ENCODE peak calls at places on chromosome 14, in ten cellular contexts. L, B, R, W, E, G, M, Q, J and X are unnamed samples.

GRCh38 chr14:98940693-98941437 is 331.1 kb downstream of the BCL11B start:
- DNase-seq in Q (no peak), W (no peak), R (no peak), J (peak), E (no peak), G (no peak), B (no peak), L (no peak), M (no peak), X (no peak)

GRCh38 chr14:37045340-37046061 is 126.9 kb downstream of the SLC25A21 start:
- DNase-seq in W (no peak), G (no peak), R (no peak), B (no peak), M (no peak), Q (no peak), L (no peak), E (no peak), J (no peak), X (no peak)

GRCh38 chr14:56199095-56199975 is 81.1 kb downstream of the PELI2 start:
- DNase-seq in B (peak), R (no peak), Q (peak), W (peak), M (no peak), G (peak), L (no peak), J (peak), E (no peak), X (no peak)

GRCh38 chr14:72611506-72611905 is 282.4 kb downstream of the DPF3 start:
- DNase-seq in R (no peak), J (no peak), W (no peak), Q (no peak), L (no peak), E (no peak), M (no peak), G (no peak), B (no peak), X (peak)

GRCh38 chr14:102525213-102526143 is 15.9 kb upstream of the ANKRD9 start:
- DNase-seq in G (peak), W (peak), B (no peak), J (no peak), R (no peak), Q (no peak), M (no peak), L (no peak), E (peak), X (no peak)

GRCh38 chr14:61380984-61381383 is 59.6 kb downstream of the PRKCH start:
- DNase-seq in L (no peak), W (peak), G (no peak), R (no peak), B (no peak), E (peak), M (no peak), J (no peak), Q (no peak), X (no peak)

GRCh38 chr14:65352964-65353530 is 59.5 kb upstream of the FUT8 start:
- DNase-seq in E (peak), Q (no peak), L (peak), R (no peak), J (no peak), G (peak), B (no peak), W (peak), M (no peak), X (no peak)

GRCh38 chr14:90649557-90650135 is 166.6 kb downstream of the TTC7B start:
- DNase-seq in Q (no peak), B (no peak), G (no peak), W (no peak), R (no peak), E (no peak), M (no peak), L (no peak), J (no peak), X (no peak)

GRCh38 chr14:78848234-78848820 is 678.2 kb downstream of the NRXN3 start:
- DNase-seq in M (peak), G (peak), Q (no peak), B (no peak), W (peak), R (peak), E (peak), J (no peak), L (peak), X (peak)

GRCh38 chr14:104215706-104216334 is 77.4 kb downstream of the KIF26A start:
- DNase-seq in W (no peak), M (no peak), B (no peak), Q (no peak), G (no peak), J (no peak), L (no peak), R (no peak), E (no peak), X (no peak)

GRCh38 chr14:93104961-93105360 is 10.8 kb downstream of the ITPK1 start:
- DNase-seq in E (peak), M (no peak), G (no peak), W (peak), Q (no peak), L (no peak), J (no peak), B (no peak), R (no peak), X (no peak)
- TF ChIP-seq CTCF in E (peak), M (no peak), G (peak), W (peak), Q (no peak), L (no peak), J (no peak), B (no peak), R (no peak), X (no peak)

GRCh38 chr14:94863366-94863765 is 93.5 kb upstream of the GSC start:
- DNase-seq in R (no peak), J (no peak), G (no peak), B (no peak), M (no peak), E (no peak), L (no peak), Q (no peak), W (no peak), X (no peak)

GRCh38 chr14:94864421-94865195 is 94.7 kb upstream of the GSC start:
- DNase-seq in M (no peak), G (no peak), R (peak), L (no peak), W (no peak), Q (no peak), B (no peak), J (no peak), E (no peak), X (peak)

GRCh38 chr14:94867209-94867608 is 97.3 kb upstream of the GSC start:
- DNase-seq in J (no peak), Q (no peak), R (no peak), L (no peak), W (no peak), G (no peak), B (no peak), E (no peak), M (no peak), X (no peak)

DNA sequence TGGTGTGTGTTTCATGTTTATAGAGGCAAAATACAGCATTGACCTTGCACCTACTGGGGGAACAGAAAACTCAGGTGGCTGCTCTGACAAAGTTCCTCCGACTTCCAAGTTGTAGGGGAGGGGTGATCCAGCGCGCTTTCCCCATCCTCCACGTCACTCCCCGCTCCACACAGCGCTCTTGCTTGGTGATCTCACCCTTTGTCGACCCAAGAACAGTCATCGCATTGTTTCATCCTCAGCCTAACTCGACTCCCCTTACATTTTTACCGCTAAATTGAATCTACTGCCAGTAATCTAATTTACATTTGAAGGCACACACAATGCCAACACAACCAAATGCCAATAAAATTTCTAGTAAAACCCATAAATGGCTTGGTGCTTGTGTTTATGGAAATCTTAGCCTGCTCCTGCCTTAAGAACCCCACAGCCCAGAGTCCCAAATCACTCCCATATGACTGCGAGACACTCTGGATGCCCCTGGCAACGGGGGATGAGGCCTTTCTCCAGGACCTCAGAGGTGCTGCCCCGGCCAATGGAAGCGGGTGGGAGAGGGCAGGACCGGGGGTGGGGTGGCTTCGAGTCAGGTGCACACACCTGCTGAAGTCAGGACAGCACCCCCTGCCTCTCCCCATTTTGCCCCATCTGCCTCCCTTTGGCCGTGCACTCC is 98.2 kb upstream of the GSC start:
- DNase-seq in Q (no peak), W (no peak), L (no peak), M (no peak), R (no peak), E (no peak), G (peak), J (no peak), B (no peak), X (no peak)
- TF ChIP-seq CTCF in Q (no peak), W (no peak), L (no peak), M (no peak), R (no peak), E (no peak), G (no peak), J (no peak), B (no peak), X (no peak)

DNA sequence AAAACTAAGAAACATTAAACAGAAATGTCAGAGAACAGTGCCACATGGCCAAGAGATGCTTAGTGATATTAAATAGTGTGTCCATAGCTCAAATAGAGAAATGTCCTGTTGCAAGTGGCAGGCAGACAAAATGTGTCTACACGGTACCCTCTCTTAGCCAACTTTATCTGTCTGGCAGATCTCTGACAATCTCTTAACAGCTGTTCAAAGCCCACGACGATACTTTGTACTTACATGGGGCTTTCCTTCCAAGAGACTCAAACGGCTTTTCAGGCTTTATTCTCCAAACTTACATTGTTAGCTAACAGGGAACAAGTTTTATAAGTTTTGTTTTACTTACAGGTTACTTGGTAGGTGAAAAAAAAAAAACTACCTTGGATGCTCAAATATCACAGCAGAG is 45.6 kb downstream of the ARMH4 start:
- DNase-seq in M (no peak), J (no peak), G (no peak), W (no peak), B (no peak), R (no peak), E (no peak), Q (no peak), L (no peak), X (no peak)
- TF ChIP-seq CTCF in M (no peak), J (no peak), G (no peak), W (no peak), B (no peak), R (no peak), E (no peak), Q (no peak), L (no peak), X (no peak)

GRCh38 chr14:23034498-23035302 is at the start of gene PSMB5:
- DNase-seq in M (peak), E (peak), J (peak), L (peak), W (peak), B (peak), R (peak), Q (peak), G (peak), X (peak)
- TF ChIP-seq CTCF in M (no peak), E (no peak), J (no peak), L (no peak), W (no peak), B (no peak), R (no peak), Q (no peak), G (no peak), X (no peak)

GRCh38 chr14:81476816-81477215 is 56.8 kb downstream of the SEL1L start:
- DNase-seq in G (no peak), B (no peak), W (no peak), L (no peak), M (no peak), R (no peak), J (no peak), Q (no peak), E (no peak), X (no peak)

GRCh38 chr14:81473456-81474155 is 60.0 kb downstream of the SEL1L start:
- DNase-seq in R (no peak), L (no peak), M (no peak), J (no peak), W (peak), B (no peak), Q (no peak), E (no peak), G (no peak), X (no peak)

GRCh38 chr14:81474156-81474492 is 59.5 kb downstream of the SEL1L start:
- DNase-seq in Q (no peak), J (no peak), R (no peak), W (no peak), M (no peak), L (no peak), E (no peak), B (no peak), G (no peak), X (no peak)

GRCh38 chr14:81472096-81472800 is 61.4 kb downstream of the SEL1L start:
- DNase-seq in M (no peak), E (no peak), G (no peak), R (no peak), J (no peak), Q (no peak), W (peak), B (no peak), L (no peak), X (no peak)

DNA sequence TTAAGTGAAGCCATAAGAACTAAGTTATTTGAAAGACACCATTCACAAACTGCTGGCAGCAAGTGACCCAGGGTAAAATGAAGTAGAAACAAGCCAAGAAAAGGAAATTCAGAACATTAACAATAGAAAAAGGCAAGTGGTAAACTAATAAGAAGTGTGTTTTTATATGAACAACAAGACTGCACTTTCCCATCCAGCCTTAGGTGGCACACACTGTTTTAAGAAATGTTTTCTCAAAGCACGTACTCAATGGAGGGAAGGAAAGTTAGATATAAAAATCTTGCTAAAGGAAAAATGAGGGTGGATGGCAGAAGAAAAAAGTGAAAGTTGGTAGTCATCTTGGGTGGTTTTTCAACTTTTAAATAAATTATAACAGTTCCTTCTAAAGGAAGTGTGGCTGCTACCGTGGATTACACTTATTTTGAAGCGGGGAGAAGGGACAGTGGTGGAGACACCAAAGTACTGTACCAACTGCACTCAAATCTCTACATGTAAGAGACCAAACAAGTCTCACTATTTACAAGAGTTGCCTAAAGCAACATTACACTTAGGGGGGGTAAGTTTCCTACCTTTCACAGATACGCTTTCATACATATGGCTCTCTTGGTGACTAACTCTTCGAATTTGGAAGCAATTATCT is 58.8 kb downstream of the SEL1L start:
- DNase-seq in R (no peak), W (no peak), G (no peak), E (no peak), L (no peak), M (no peak), Q (no peak), J (no peak), B (no peak), X (no peak)
- TF ChIP-seq CTCF in R (no peak), W (no peak), G (no peak), E (no peak), L (no peak), M (no peak), Q (no peak), J (no peak), B (no peak), X (no peak)

DNA sequence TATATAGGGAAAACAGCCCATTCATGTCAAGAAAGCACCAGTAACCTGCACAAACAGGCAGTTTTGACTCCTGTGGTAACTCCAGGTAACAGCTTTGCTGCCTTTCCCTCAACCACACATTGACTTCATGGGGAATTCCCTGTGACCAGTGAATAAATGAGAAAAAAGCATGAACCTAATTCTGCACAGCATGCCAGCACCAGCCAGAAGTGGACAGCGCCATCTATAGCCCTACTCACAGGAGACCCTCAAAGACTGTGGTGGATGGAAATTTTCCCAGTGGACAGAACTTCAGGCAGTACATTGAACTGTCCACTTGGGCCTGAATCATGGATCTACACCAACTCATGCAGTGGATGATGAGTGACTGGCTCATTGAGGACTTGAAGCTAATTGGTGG is 152.1 kb downstream of the SLC8A3 start:
- DNase-seq in W (no peak), G (peak), E (no peak), B (no peak), Q (no peak), R (peak), J (no peak), M (no peak), L (no peak), X (peak)
- TF ChIP-seq CTCF in W (no peak), G (peak), E (no peak), B (no peak), Q (no peak), R (peak), J (no peak), M (no peak), L (no peak), X (no peak)

GRCh38 chr14:21053184-21054122 is 4.2 kb upstream of the RNASE8 start:
- DNase-seq in R (no peak), G (no peak), J (no peak), M (no peak), L (no peak), Q (no peak), W (no peak), B (no peak), E (no peak), X (no peak)

GRCh38 chr14:21047378-21047781 is 5.2 kb downstream of the RNASE7 start:
- DNase-seq in R (no peak), W (no peak), G (no peak), J (no peak), E (no peak), L (no peak), B (no peak), M (no peak), Q (no peak), X (no peak)

GRCh38 chr14:21049263-21049662 is 7.1 kb downstream of the RNASE7 start:
- DNase-seq in L (no peak), Q (no peak), G (peak), B (no peak), W (no peak), E (no peak), J (no peak), R (no peak), M (no peak), X (no peak)

GRCh38 chr14:21048638-21049037 is 6.5 kb downstream of the RNASE7 start:
- DNase-seq in W (no peak), L (no peak), G (no peak), Q (no peak), M (no peak), R (no peak), E (no peak), B (no peak), J (no peak), X (no peak)

GRCh38 chr14:21050597-21050996 is 7.0 kb upstream of the RNASE8 start:
- DNase-seq in G (no peak), B (no peak), E (no peak), L (no peak), M (no peak), Q (no peak), W (no peak), R (no peak), J (no peak), X (no peak)
- TF ChIP-seq CTCF in G (no peak), B (no peak), E (no peak), L (no peak), M (no peak), Q (no peak), W (no peak), R (no peak), J (no peak), X (no peak)

DNA sequence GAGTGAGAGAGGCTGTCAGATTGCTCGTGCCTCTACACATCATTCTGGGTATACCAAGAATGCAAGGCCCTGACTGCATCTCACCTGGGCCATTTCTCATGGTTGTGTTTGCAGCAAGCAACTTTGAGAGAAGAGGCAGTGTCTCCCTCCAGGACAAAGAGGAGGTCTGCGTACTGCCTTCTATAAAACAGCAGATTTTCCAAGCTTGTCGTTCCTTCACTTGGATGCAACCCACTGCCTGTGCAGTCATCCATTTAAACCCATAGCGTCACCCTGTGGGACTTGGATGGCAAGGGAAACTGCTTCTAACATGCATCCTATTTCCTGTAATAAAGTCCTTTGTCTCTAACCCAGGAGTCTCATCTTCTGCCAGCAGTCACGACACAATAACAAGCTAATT is 1.3 kb downstream of the POMT2 start:
- DNase-seq in M (no peak), G (no peak), B (no peak), J (no peak), R (peak), L (no peak), E (no peak), W (no peak), Q (no peak), X (no peak)
- TF ChIP-seq CTCF in M (no peak), G (no peak), B (no peak), J (no peak), R (no peak), L (no peak), E (no peak), W (no peak), Q (no peak), X (no peak)